ENCODE peak calls at places on chromosomes 4 and X, in four cellular contexts. E is D341Med; Y is T-helper 2 cell; A is effector memory CD8-positive, alpha-beta T cell. U is an unnamed sample.

GRCh38 chr4:109738104-109738872 is 8.4 kb upstream of the PLA2G12A start:
- DNase-seq in Y (no peak), E (no peak), A (no peak), U (no peak)

GRCh38 chr4:154707877-154708276 is 35.9 kb upstream of the LRAT start:
- DNase-seq in Y (no peak), A (no peak), E (no peak), U (no peak)

GRCh38 chr4:36208884-36209473 is 35.3 kb downstream of the ARAP2 start:
- DNase-seq in Y (no peak), E (no peak), A (peak), U (no peak)

GRCh38 chr4:48047896-48048295 is 31.3 kb downstream of the NIPAL1 start:
- DNase-seq in E (no peak), A (no peak), Y (no peak), U (no peak)

GRCh38 chrX:151228935-151229334 is 52.6 kb downstream of the GPR50 start:
- DNase-seq in E (no peak), A (no peak), Y (no peak), U (no peak)

GRCh38 chrX:103953353-103953752 is 9.1 kb upstream of the TMSB15B start:
- DNase-seq in E (no peak), Y (no peak), A (no peak), U (no peak)

GRCh38 chr4:95929448-95930064 is 89.7 kb downstream of the PDHA2 start:
- DNase-seq in Y (no peak), E (no peak), A (no peak), U (no peak)

GRCh38 chr4:154399259-154399974 is 92.2 kb downstream of the DCHS2 start:
- DNase-seq in E (no peak), A (no peak), Y (no peak), U (no peak)

GRCh38 chrX:4380710-4381109 is 667.3 kb upstream of the PRKX start:
- DNase-seq in E (no peak), Y (no peak), A (no peak), U (no peak)

GRCh38 chr4:183722738-183723560 is 63.9 kb downstream of the TRAPPC11 start:
- DNase-seq in E (peak), A (peak), Y (peak), U (peak)

GRCh38 chr4:144894525-144894924 is 203.5 kb downstream of the ANAPC10 start:
- DNase-seq in A (no peak), E (no peak), Y (no peak), U (no peak)

GRCh38 chrX:12223650-12224049 is 85.4 kb downstream of the FRMPD4 start:
- DNase-seq in E (no peak), Y (no peak), A (no peak), U (no peak)

GRCh38 chrX:100863326-100863854 is 10.8 kb downstream of the NOX1 start:
- DNase-seq in A (no peak), Y (no peak), E (no peak), U (no peak)

GRCh38 chr4:48093949-48094550 is 40.0 kb downstream of the TXK start:
- DNase-seq in E (no peak), Y (peak), A (no peak), U (no peak)

GRCh38 chr4:29453421-29453820 is 1266.7 kb upstream of the PCDH7 start:
- DNase-seq in Y (no peak), E (no peak), A (no peak), U (no peak)

GRCh38 chr4:187414716-187415115 is 580.9 kb upstream of the ZFP42 start:
- DNase-seq in Y (no peak), E (no peak), A (no peak), U (no peak)

GRCh38 chr4:177802149-177802548 is 359.9 kb upstream of the AGA start:
- DNase-seq in A (no peak), Y (no peak), E (peak), U (no peak)

GRCh38 chrX:119539872-119540271 is 25.3 kb downstream of the STEEP1 start:
- DNase-seq in A (no peak), E (peak), Y (no peak), U (no peak)

GRCh38 chr4:55321707-55322264 is 24.3 kb upstream of the SRD5A3 start:
- DNase-seq in E (peak), Y (peak), A (peak), U (peak)

U was measured in WERI-Rb-1.